ENCODE peak calls at places on chromosomes 12 and 14, in eight cellular contexts. D, N, Y, G, E, I, U and Z are unnamed samples.

GRCh38 chr14:51540364-51540763 is 111.3 kb upstream of the FRMD6 start:
- DNase-seq in I (no peak), U (no peak), D (no peak), E (no peak), Y (no peak), G (no peak), N (no peak), Z (no peak)

GRCh38 chr12:74846116-74846515 is 308.5 kb downstream of the ATXN7L3B start:
- DNase-seq in E (no peak), G (no peak), N (no peak), D (no peak), U (no peak), I (no peak), Y (no peak), Z (no peak)

GRCh38 chr12:130576286-130576933 is 139.7 kb downstream of the RIMBP2 start:
- DNase-seq in E (no peak), U (no peak), D (no peak), Y (no peak), I (no peak), N (no peak), G (no peak), Z (no peak)

GRCh38 chr14:93073366-93073722 is 42.4 kb downstream of the ITPK1 start:
- DNase-seq in Y (no peak), E (no peak), I (peak), N (no peak), D (no peak), G (no peak), U (no peak), Z (no peak)

GRCh38 chr14:95620659-95621059 is 65.6 kb upstream of the TCL1B start:
- DNase-seq in I (no peak), U (peak), N (no peak), Y (no peak), G (no peak), E (no peak), D (no peak), Z (peak)

GRCh38 chr14:61517861-61518802 is 177.2 kb upstream of the HIF1A start:
- DNase-seq in G (no peak), U (no peak), E (no peak), N (no peak), I (no peak), Y (peak), D (peak), Z (no peak)

GRCh38 chr12:127145929-127146789 is 1120.8 kb upstream of the TMEM132C start:
- DNase-seq in Y (peak), E (peak), N (no peak), G (peak), D (peak), I (no peak), U (peak), Z (peak)

GRCh38 chr12:59486827-59487226 is 109.0 kb upstream of the SLC16A7 start:
- DNase-seq in Y (no peak), E (no peak), N (no peak), U (no peak), G (no peak), I (no peak), D (no peak), Z (no peak)

GRCh38 chr14:74516451-74517155 is 23.0 kb downstream of the ISCA2 start:
- DNase-seq in U (no peak), N (no peak), G (no peak), E (no peak), Y (no peak), I (no peak), D (no peak), Z (no peak)

GRCh38 chr12:38771871-38772270 is 133.5 kb downstream of the CPNE8 start:
- DNase-seq in I (no peak), N (no peak), D (no peak), U (no peak), G (no peak), Y (no peak), E (no peak), Z (no peak)

GRCh38 chr12:6268484-6269157 is 41.9 kb upstream of the PLEKHG6 start:
- DNase-seq in G (no peak), Y (no peak), I (no peak), N (no peak), D (no peak), E (no peak), U (no peak), Z (no peak)

GRCh38 chr12:3553681-3554546 is 62.9 kb downstream of the PRMT8 start:
- DNase-seq in E (no peak), I (no peak), U (no peak), Y (no peak), N (no peak), D (no peak), G (no peak), Z (no peak)

GRCh38 chr12:132365226-132365625 is 35.8 kb upstream of the GALNT9 start:
- DNase-seq in Y (no peak), I (no peak), D (no peak), E (no peak), G (no peak), U (no peak), N (no peak), Z (no peak)

GRCh38 chr12:101475751-101476305 is 692 bp downstream of the SPIC start:
- DNase-seq in I (no peak), N (no peak), E (no peak), G (no peak), D (no peak), Y (no peak), U (no peak), Z (no peak)

GRCh38 chr14:50619569-50620141 is 48.5 kb downstream of the SAV1 start:
- DNase-seq in U (no peak), Y (no peak), N (no peak), E (peak), I (peak), D (no peak), G (no peak), Z (no peak)

GRCh38 chr12:904010-904414 is 45.5 kb downstream of the RAD52 start:
- DNase-seq in E (no peak), U (no peak), D (no peak), G (no peak), Y (no peak), N (no peak), I (no peak), Z (no peak)

GRCh38 chr12:90008277-90008676 is 299.6 kb upstream of the ATP2B1 start:
- DNase-seq in U (no peak), D (no peak), Y (no peak), I (no peak), E (no peak), G (no peak), N (no peak), Z (no peak)

GRCh38 chr12:89525002-89525823 is 617 bp upstream of the GALNT4 start:
- DNase-seq in E (no peak), Y (peak), G (peak), U (peak), I (no peak), D (peak), N (peak), Z (no peak)

GRCh38 chr12:32659908-32660440 is 19.1 kb upstream of the DNM1L start:
- DNase-seq in Y (no peak), N (no peak), I (no peak), D (no peak), U (no peak), E (no peak), G (no peak), Z (no peak)

GRCh38 chr14:22801716-22802115 is 13.5 kb downstream of the SLC7A7 start:
- DNase-seq in N (no peak), D (no peak), I (no peak), G (no peak), U (no peak), E (no peak), Y (no peak), Z (no peak)

GRCh38 chr12:48991247-48992050 is 7.7 kb downstream of the DDN start:
- DNase-seq in Y (no peak), N (no peak), E (no peak), U (no peak), D (no peak), I (no peak), G (no peak), Z (no peak)